ENCODE peak calls at places on chromosomes 4 and X, in seven cellular contexts. One of them, this sample, is unnamed.

GRCh38 chrX:15127010-15127409 is 142.9 kb downstream of the ASB9 start:
- DNase-seq in AG09309: no peak
- DNase-seq in uterus: no peak
- DNase-seq in neuronal stem cell: no peak
- DNase-seq in CD8-positive, alpha-beta T cell: no peak
- DNase-seq in adipocyte: no peak
- DNase-seq in transverse colon: no peak
- DNase-seq in this sample: no peak

GRCh38 chrX:148804579-148804978 is 304.2 kb downstream of the AFF2 start:
- DNase-seq in transverse colon: no peak
- DNase-seq in neuronal stem cell: no peak
- DNase-seq in CD8-positive, alpha-beta T cell: no peak
- DNase-seq in uterus: no peak
- DNase-seq in adipocyte: no peak
- DNase-seq in AG09309: no peak
- DNase-seq in this sample: no peak

GRCh38 chr4:40121515-40121914 is 64.9 kb downstream of the N4BP2 start:
- DNase-seq in neuronal stem cell: no peak
- DNase-seq in CD8-positive, alpha-beta T cell: no peak
- DNase-seq in uterus: no peak
- DNase-seq in adipocyte: peak
- DNase-seq in transverse colon: no peak
- DNase-seq in AG09309: peak
- DNase-seq in this sample: peak

GRCh38 chr4:55754754-55755350 is 64.7 kb upstream of the EXOC1L start:
- DNase-seq in adipocyte: peak
- DNase-seq in AG09309: peak
- DNase-seq in CD8-positive, alpha-beta T cell: no peak
- DNase-seq in uterus: no peak
- DNase-seq in transverse colon: no peak
- DNase-seq in neuronal stem cell: no peak
- DNase-seq in this sample: peak

GRCh38 chr4:145183023-145183422 is 2.6 kb upstream of the OTUD4 start:
- DNase-seq in transverse colon: no peak
- DNase-seq in neuronal stem cell: no peak
- DNase-seq in AG09309: no peak
- DNase-seq in adipocyte: peak
- DNase-seq in uterus: no peak
- DNase-seq in CD8-positive, alpha-beta T cell: no peak
- DNase-seq in this sample: no peak

GRCh38 chrX:118655561-118656246 is 71.7 kb upstream of the IL13RA1 start:
- DNase-seq in adipocyte: peak
- DNase-seq in neuronal stem cell: no peak
- DNase-seq in uterus: no peak
- DNase-seq in transverse colon: no peak
- DNase-seq in CD8-positive, alpha-beta T cell: no peak
- DNase-seq in AG09309: peak
- DNase-seq in this sample: peak

GRCh38 chrX:110182362-110182761 is 135.5 kb downstream of the AMMECR1 start:
- DNase-seq in CD8-positive, alpha-beta T cell: no peak
- DNase-seq in transverse colon: no peak
- DNase-seq in AG09309: no peak
- DNase-seq in adipocyte: no peak
- DNase-seq in uterus: no peak
- DNase-seq in neuronal stem cell: no peak
- DNase-seq in this sample: no peak

GRCh38 chrX:75746891-75747639 is 38.0 kb downstream of the MAGEE2 start:
- DNase-seq in transverse colon: peak
- DNase-seq in uterus: no peak
- DNase-seq in CD8-positive, alpha-beta T cell: no peak
- DNase-seq in adipocyte: peak
- DNase-seq in neuronal stem cell: no peak
- DNase-seq in AG09309: no peak
- DNase-seq in this sample: peak

GRCh38 chrX:317424-318067 is 1.1 kb downstream of the GTPBP6 start:
- DNase-seq in transverse colon: no peak
- DNase-seq in AG09309: no peak
- DNase-seq in neuronal stem cell: no peak
- DNase-seq in CD8-positive, alpha-beta T cell: no peak
- DNase-seq in adipocyte: no peak
- DNase-seq in uterus: no peak
- DNase-seq in this sample: no peak

GRCh38 chr4:78644744-78645330 is 93.3 kb downstream of the ANXA3 start:
- DNase-seq in CD8-positive, alpha-beta T cell: peak
- DNase-seq in neuronal stem cell: no peak
- DNase-seq in adipocyte: peak
- DNase-seq in transverse colon: peak
- DNase-seq in uterus: peak
- DNase-seq in AG09309: peak
- DNase-seq in this sample: peak

GRCh38 chr4:177308842-177309524 is 691 bp upstream of the NEIL3 start:
- DNase-seq in AG09309: no peak
- DNase-seq in uterus: no peak
- DNase-seq in adipocyte: no peak
- DNase-seq in CD8-positive, alpha-beta T cell: peak
- DNase-seq in transverse colon: no peak
- DNase-seq in neuronal stem cell: no peak
- DNase-seq in this sample: no peak

GRCh38 chrX:51461053-51462050 is 35.0 kb downstream of the NUDT11 start:
- DNase-seq in adipocyte: peak
- DNase-seq in CD8-positive, alpha-beta T cell: no peak
- DNase-seq in transverse colon: no peak
- DNase-seq in AG09309: no peak
- DNase-seq in neuronal stem cell: peak
- DNase-seq in uterus: peak
- DNase-seq in this sample: peak
- H3K4me3 ChIP-seq in adipocyte: no peak
- H3K4me3 ChIP-seq in CD8-positive, alpha-beta T cell: no peak
- H3K4me3 ChIP-seq in transverse colon: no peak
- H3K4me3 ChIP-seq in AG09309: no peak
- H3K4me3 ChIP-seq in neuronal stem cell: no peak
- H3K4me3 ChIP-seq in uterus: no peak
- H3K4me3 ChIP-seq in this sample: no peak

GRCh38 chr4:76781698-76782595 is 116.0 kb downstream of the SOWAHB start:
- DNase-seq in AG09309: peak
- DNase-seq in adipocyte: peak
- DNase-seq in transverse colon: no peak
- DNase-seq in uterus: no peak
- DNase-seq in CD8-positive, alpha-beta T cell: no peak
- DNase-seq in neuronal stem cell: no peak
- DNase-seq in this sample: peak
- H3K4me3 ChIP-seq in AG09309: peak
- H3K4me3 ChIP-seq in adipocyte: peak
- H3K4me3 ChIP-seq in transverse colon: no peak
- H3K4me3 ChIP-seq in uterus: no peak
- H3K4me3 ChIP-seq in CD8-positive, alpha-beta T cell: no peak
- H3K4me3 ChIP-seq in neuronal stem cell: no peak
- H3K4me3 ChIP-seq in this sample: peak

GRCh38 chr4:20255251-20255586 is 3.5 kb downstream of the SLIT2 start:
- DNase-seq in adipocyte: no peak
- DNase-seq in CD8-positive, alpha-beta T cell: no peak
- DNase-seq in transverse colon: no peak
- DNase-seq in AG09309: no peak
- DNase-seq in neuronal stem cell: no peak
- DNase-seq in uterus: no peak
- DNase-seq in this sample: no peak
- H3K4me3 ChIP-seq in adipocyte: peak
- H3K4me3 ChIP-seq in CD8-positive, alpha-beta T cell: no peak
- H3K4me3 ChIP-seq in transverse colon: peak
- H3K4me3 ChIP-seq in AG09309: peak
- H3K4me3 ChIP-seq in neuronal stem cell: peak
- H3K4me3 ChIP-seq in uterus: peak
- H3K4me3 ChIP-seq in this sample: peak

GRCh38 chrX:44997282-44997813 is 124.4 kb downstream of the KDM6A start:
- DNase-seq in AG09309: no peak
- DNase-seq in adipocyte: no peak
- DNase-seq in neuronal stem cell: no peak
- DNase-seq in uterus: no peak
- DNase-seq in CD8-positive, alpha-beta T cell: no peak
- DNase-seq in transverse colon: peak
- DNase-seq in this sample: no peak
- H3K4me3 ChIP-seq in AG09309: no peak
- H3K4me3 ChIP-seq in adipocyte: no peak
- H3K4me3 ChIP-seq in neuronal stem cell: no peak
- H3K4me3 ChIP-seq in uterus: no peak
- H3K4me3 ChIP-seq in CD8-positive, alpha-beta T cell: no peak
- H3K4me3 ChIP-seq in transverse colon: no peak
- H3K4me3 ChIP-seq in this sample: no peak